ENCODE peak calls at places on chromosomes 5 and 9, in four cellular contexts. E is heart left ventricle, R is endothelial cell of umbilical vein, C is upper lobe of left lung. N is an unnamed sample.

GRCh38 chr9:129558551-129559505 is 62.1 kb downstream of the C9orf50 start:
- DNase-seq in E (no peak), R (no peak), C (no peak), N (no peak)

GRCh38 chr5:136026636-136027035 is 2.2 kb upstream of the TGFBI start:
- DNase-seq in E (no peak), R (no peak), C (no peak), N (no peak)

GRCh38 chr9:18260527-18260926 is 213.4 kb upstream of the ADAMTSL1 start:
- DNase-seq in E (no peak), R (no peak), C (no peak), N (no peak)

GRCh38 chr5:107370569-107370968 is 300.2 kb downstream of the EFNA5 start:
- DNase-seq in E (peak), R (no peak), C (no peak), N (no peak)

GRCh38 chr9:2023532-2023931 is 8.4 kb downstream of the SMARCA2 start:
- DNase-seq in E (no peak), R (peak), C (no peak), N (no peak)

GRCh38 chr9:113738898-113739604 is 137.1 kb upstream of the ZNF618 start:
- DNase-seq in E (no peak), R (no peak), C (no peak), N (no peak)

GRCh38 chr5:69129413-69129812 is 35.6 kb downstream of the SLC30A5 start:
- DNase-seq in E (no peak), R (no peak), C (no peak), N (no peak)

GRCh38 chr5:171484460-171484899 is 65.0 kb downstream of the FGF18 start:
- DNase-seq in E (no peak), R (peak), C (no peak), N (peak)

GRCh38 chr5:150138551-150139265 is 16.9 kb downstream of the PDGFRB start:
- DNase-seq in E (peak), R (peak), C (peak), N (no peak)

GRCh38 chr9:86054695-86055094 is 44.7 kb downstream of the GOLM1 start:
- DNase-seq in E (no peak), R (no peak), C (no peak), N (no peak)

GRCh38 chr9:75169623-75170022 is 81.3 kb downstream of the OSTF1 start:
- DNase-seq in E (no peak), R (peak), C (no peak), N (no peak)

GRCh38 chr9:77793909-77794308 is 145.8 kb upstream of the GNA14 start:
- DNase-seq in E (no peak), R (peak), C (no peak), N (no peak)

GRCh38 chr9:37197158-37198033 is 77.0 kb downstream of the ZCCHC7 start:
- DNase-seq in E (no peak), R (peak), C (no peak), N (no peak)

GRCh38 chr5:104062495-104063377 is 500.1 kb upstream of the NUDT12 start:
- DNase-seq in E (no peak), R (no peak), C (no peak), N (no peak)

GRCh38 chr9:135343733-135344522 is 135.7 kb upstream of the PPP1R26 start:
- DNase-seq in E (peak), R (peak), C (peak), N (peak)

GRCh38 chr9:33106372-33106771 is 29.9 kb upstream of the SMU1 start:
- DNase-seq in E (no peak), R (no peak), C (no peak), N (no peak)

GRCh38 chr5:87581661-87582060 is 168.9 kb upstream of the CCNH start:
- DNase-seq in E (no peak), R (no peak), C (no peak), N (no peak)

DNA sequence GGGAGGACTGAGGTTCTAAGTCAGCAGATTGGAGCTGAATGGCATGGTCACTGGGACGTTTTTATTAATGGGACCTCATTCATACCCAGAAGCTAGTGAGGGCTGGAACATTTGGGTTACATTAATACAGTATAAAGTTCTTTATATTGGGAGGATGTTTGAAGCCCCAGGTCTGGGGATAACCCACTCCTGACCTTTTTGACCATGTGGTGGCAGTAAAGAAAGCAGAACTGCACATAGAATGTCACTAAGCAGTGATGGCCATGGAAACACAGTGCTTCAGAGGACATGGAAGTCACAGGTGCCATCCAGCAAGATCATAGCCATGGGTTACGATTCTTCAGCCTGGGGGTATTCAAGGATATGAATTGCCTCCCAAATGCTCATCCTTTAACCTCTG is 176.0 kb downstream of the ATP10B start:
- DNase-seq in E (no peak), R (no peak), C (no peak), N (no peak)
- TF ChIP-seq CTCF in E (no peak), R (no peak), C (no peak), N (no peak)

GRCh38 chr9:105401651-105402050 is 46.2 kb upstream of the FSD1L start:
- DNase-seq in E (no peak), R (peak), C (no peak), N (no peak)
- TF ChIP-seq CTCF in E (peak), R (no peak), C (no peak), N (no peak)

DNA sequence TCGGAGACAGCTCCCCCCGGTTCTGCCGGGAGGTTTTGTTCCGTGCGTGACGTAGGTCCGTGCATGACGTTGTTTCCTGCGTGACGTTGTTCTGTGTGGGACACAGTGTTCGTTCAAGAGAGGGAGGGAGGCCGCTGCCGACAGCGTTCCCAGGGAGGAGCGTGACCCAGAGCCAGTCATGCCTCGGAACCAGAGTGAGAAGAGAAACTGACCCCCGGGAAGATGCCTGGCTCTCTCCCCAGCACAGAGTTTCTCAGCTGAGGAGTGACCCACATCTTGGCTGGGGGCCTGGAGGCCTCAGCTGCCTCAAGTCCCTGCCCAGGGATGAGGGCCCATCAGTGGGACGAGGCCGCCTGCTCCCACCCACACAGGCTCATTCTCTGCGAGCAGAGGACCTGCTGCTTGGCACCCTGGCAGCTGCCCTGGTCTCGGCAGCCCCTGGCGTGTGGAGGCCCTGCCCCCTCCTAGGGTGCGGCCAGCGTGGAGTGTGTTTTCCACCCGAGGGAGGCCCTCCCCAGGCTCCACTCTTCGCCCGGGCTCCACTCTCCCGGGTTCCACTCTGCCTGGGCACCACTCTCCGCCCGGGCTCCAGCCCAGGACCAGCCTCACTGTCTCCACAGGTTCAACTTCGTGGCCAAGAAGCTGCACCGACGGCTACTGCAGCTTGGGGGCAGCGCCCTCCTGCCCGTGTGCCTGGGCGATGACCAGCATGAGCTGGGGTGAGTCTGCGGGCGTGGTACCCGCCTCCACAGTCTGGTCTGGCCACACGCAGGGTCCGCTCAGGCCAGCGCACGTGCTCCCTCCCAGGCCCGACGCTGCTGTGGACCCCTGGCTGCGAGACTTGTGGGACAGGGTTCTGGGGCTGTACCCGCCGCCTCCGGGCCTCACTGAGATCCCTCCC is 7.9 kb downstream of the NDOR1 start:
- DNase-seq in E (no peak), R (no peak), C (peak), N (no peak)
- TF ChIP-seq CTCF in E (no peak), R (no peak), C (no peak), N (no peak)

GRCh38 chr5:170429014-170429413 is 39.8 kb upstream of the KCNMB1 start:
- DNase-seq in E (no peak), R (no peak), C (peak), N (no peak)
- TF ChIP-seq CTCF in E (peak), R (no peak), C (no peak), N (no peak)

N was measured in natural killer cell.